ENCODE peak calls at places on chromosomes 3 and 15, in ten cellular contexts. S, H, C, L, B, D, M, Y, Z and I are unnamed samples.

GRCh38 chr3:124778061-124778460 is 47.8 kb downstream of the UMPS start:
- DNase-seq in Y (no peak), L (no peak), S (no peak), B (no peak), H (no peak), Z (no peak), M (no peak), D (no peak), C (no peak), I (no peak)

GRCh38 chr3:177833392-177833791 is 636.1 kb upstream of the TBL1XR1 start:
- DNase-seq in L (no peak), M (no peak), D (no peak), Z (no peak), C (no peak), S (no peak), Y (no peak), H (no peak), B (no peak), I (no peak)

GRCh38 chr3:36229496-36229895 is 150.8 kb upstream of the STAC start:
- DNase-seq in Z (no peak), B (no peak), H (no peak), Y (no peak), C (no peak), M (no peak), L (no peak), D (no peak), S (no peak), I (no peak)

GRCh38 chr3:160225181-160226025 is at the start of gene C3orf80:
- DNase-seq in Z (no peak), L (peak; percentile 77), D (peak; percentile 52), Y (peak; percentile 30), C (peak; percentile 36), B (peak; percentile 66), S (peak; percentile 56), M (peak; percentile 28), H (peak; percentile 48), I (peak; percentile 30)

GRCh38 chr3:38214560-38214959 is 49.2 kb downstream of the OXSR1 start:
- DNase-seq in Y (no peak), B (no peak), M (no peak), S (no peak), D (no peak), C (peak; percentile 11), Z (no peak), H (no peak), L (no peak), I (no peak)

GRCh38 chr3:177106184-177106583 is 91.1 kb downstream of the TBL1XR1 start:
- DNase-seq in Y (peak; percentile 41), Z (no peak), M (no peak), S (no peak), B (no peak), D (no peak), H (no peak), L (no peak), C (no peak), I (no peak)

GRCh38 chr3:165211749-165212148 is 15.6 kb upstream of the SLITRK3 start:
- DNase-seq in S (no peak), B (no peak), M (no peak), Z (no peak), C (no peak), D (no peak), L (no peak), Y (no peak), H (no peak), I (no peak)

GRCh38 chr3:73141531-73141930 is 80.1 kb downstream of the EBLN2 start:
- DNase-seq in S (no peak), B (no peak), L (no peak), H (no peak), C (no peak), D (no peak), Y (no peak), M (no peak), Z (no peak), I (peak; percentile 73)

GRCh38 chr3:50272911-50273688 is 4.2 kb downstream of the SEMA3B start:
- DNase-seq in C (peak; percentile 75), M (peak; percentile 76), L (peak; percentile 93), Z (peak; percentile 84), D (no peak), H (peak; percentile 77), B (peak; percentile 74), S (peak; percentile 89), Y (peak; percentile 83), I (peak; percentile 48)

GRCh38 chr3:49276475-49277356 is at the start of gene C3orf62:
- DNase-seq in M (peak; percentile 81), C (peak; percentile 84), B (peak; percentile 66), D (peak; percentile 82), Z (peak; percentile 84), S (peak; percentile 92), L (peak; percentile 90), Y (no peak), H (peak; percentile 94), I (peak; percentile 85)

GRCh38 chr15:77185242-77185785 is 114.4 kb upstream of the TSPAN3 start:
- DNase-seq in B (no peak), D (no peak), Y (no peak), C (no peak), M (no peak), S (no peak), H (no peak), L (no peak), Z (no peak), I (no peak)

GRCh38 chr3:186225603-186226002 is 116.7 kb upstream of the ETV5 start:
- DNase-seq in Y (no peak), L (no peak), M (peak; percentile 18), S (no peak), H (no peak), D (no peak), C (no peak), Z (no peak), B (no peak), I (no peak)

GRCh38 chr3:16515885-16516420 is 2.5 kb upstream of the RFTN1 start:
- DNase-seq in S (no peak), C (no peak), D (no peak), Y (peak; percentile 53), Z (no peak), L (no peak), B (no peak), H (no peak), M (no peak), I (no peak)

GRCh38 chr15:29613951-29614382 is 208.3 kb downstream of the TJP1 start:
- DNase-seq in Z (no peak), S (peak; percentile 23), L (no peak), B (peak; percentile 87), D (no peak), H (no peak), C (peak; percentile 44), Y (no peak), M (peak; percentile 18), I (no peak)

GRCh38 chr15:96334017-96334704 is 3.7 kb downstream of the NR2F2 start:
- DNase-seq in S (no peak), B (no peak), L (no peak), D (peak; percentile 74), M (peak; percentile 40), Z (no peak), C (peak; percentile 29), Y (no peak), H (no peak), I (no peak)

GRCh38 chr3:14646589-14647413 is 4.8 kb upstream of the CCDC174 start:
- DNase-seq in C (no peak), M (no peak), S (no peak), D (no peak), Y (no peak), H (no peak), Z (no peak), B (no peak), L (no peak), I (no peak)
- TF ChIP-seq CTCF in C (peak; percentile 2), M (no peak), S (no peak), D (no peak), Y (no peak), H (peak; percentile 7), Z (no peak), B (no peak), L (no peak), I (no peak)

DNA sequence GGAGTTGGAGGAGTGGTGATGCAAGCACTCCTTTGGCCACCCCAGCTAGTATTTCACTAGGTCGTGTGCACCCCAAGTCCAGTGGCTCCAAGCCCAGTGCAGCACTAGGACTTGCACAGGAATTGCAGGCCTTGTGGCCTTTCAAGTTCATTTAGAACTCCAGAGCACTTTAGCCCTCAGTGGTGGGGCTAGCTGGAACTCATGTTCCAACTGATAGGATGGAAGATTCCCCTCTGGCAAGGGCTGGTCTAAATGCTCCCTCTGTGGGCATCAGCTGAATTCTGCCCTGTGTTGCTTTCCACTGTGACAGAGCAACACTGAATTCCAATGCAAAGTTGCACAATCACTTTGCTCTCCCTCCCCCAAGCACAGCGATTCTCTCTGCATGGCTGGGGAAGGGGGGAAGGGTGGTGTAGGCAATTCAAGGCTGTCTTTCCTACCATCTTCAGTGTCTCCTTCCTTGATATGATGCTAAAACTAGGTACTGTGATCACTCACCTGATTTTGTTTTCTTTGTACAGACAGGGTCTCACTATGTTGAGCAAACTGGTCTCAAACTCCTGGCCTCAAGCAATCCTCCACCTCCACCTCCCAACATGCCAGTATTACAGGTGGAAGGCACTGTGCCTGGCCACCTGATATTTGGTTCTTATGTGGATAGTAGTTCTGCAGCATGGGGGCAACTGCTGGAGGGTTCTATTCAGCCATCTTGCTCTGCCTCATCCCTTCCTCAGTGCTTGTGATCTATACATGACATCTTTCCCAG is 10.3 kb downstream of the USF3 start:
- DNase-seq in L (no peak), S (no peak), B (no peak), Y (no peak), Z (no peak), M (peak; percentile 60), C (peak; percentile 75), D (no peak), H (peak; percentile 86), I (peak; percentile 67)
- H3K4me3 ChIP-seq in L (no peak overlapping the region), S (no peak overlapping the region), B (no peak overlapping the region), Y (no peak overlapping the region), Z (no peak overlapping the region), M (no peak overlapping the region), C (no peak overlapping the region), D (no peak overlapping the region), H (no peak overlapping the region), I (no peak overlapping the region)

GRCh38 chr3:168094580-168094876 is 1.2 kb downstream of the GOLIM4 start:
- DNase-seq in D (no peak), M (no peak), C (no peak), B (no peak), H (peak; percentile 66), S (no peak), Z (no peak), Y (no peak), L (peak; percentile 39), I (peak; percentile 65)
- TF ChIP-seq CTCF in D (no peak), M (no peak), C (no peak), B (no peak), H (no peak), S (no peak), Z (no peak), Y (no peak), L (no peak), I (no peak)

GRCh38 chr3:28917895-28918294 is 363.0 kb upstream of the RBMS3 start:
- DNase-seq in B (no peak), S (no peak), H (no peak), L (no peak), D (no peak), Z (no peak), C (no peak), M (no peak), Y (no peak), I (no peak)

GRCh38 chr3:28916713-28917499 is 364.0 kb upstream of the RBMS3 start:
- DNase-seq in C (peak; percentile 89), S (peak; percentile 15), H (peak; percentile 94), Z (no peak), L (peak; percentile 26), M (peak; percentile 86), B (peak; percentile 20), Y (peak; percentile 2), D (no peak), I (peak; percentile 71)

GRCh38 chr3:28912120-28912885 is 368.6 kb upstream of the RBMS3 start:
- DNase-seq in B (no peak), L (no peak), S (no peak), H (peak; percentile 24), Z (no peak), Y (no peak), M (peak; percentile 33), C (peak; percentile 28), D (no peak), I (no peak)

GRCh38 chr3:28915711-28916481 is 365.0 kb upstream of the RBMS3 start:
- DNase-seq in Y (peak; percentile 1), M (peak; percentile 77), H (peak; percentile 80), B (peak; percentile 59), S (no peak), D (no peak), Z (no peak), C (peak; percentile 82), L (peak; percentile 26), I (peak; percentile 39)
- H3K4me3 ChIP-seq in Y (no peak overlapping the region), M (no peak overlapping the region), H (no peak overlapping the region), B (no peak overlapping the region), S (no peak overlapping the region), D (no peak overlapping the region), Z (no peak overlapping the region), C (peak overlapping the region; percentile 25), L (peak overlapping the region; percentile 7), I (no peak overlapping the region)